ENCODE peak calls at places on chromosomes 7 and 10, in ten cellular contexts. N is cardiac muscle cell, O is adrenal gland, U is ascending aorta, D is heart right ventricle, P is GM06990, T is fibroblast of lung, S is epithelial cell of esophagus, K is HFF-Myc, J is MM.1S. R is an unnamed sample.

GRCh38 chr10:117534321-117535044 is 8.1 kb upstream of the EMX2 start:
- DNase-seq in K (no peak), N (no peak), O (no peak), J (no peak), D (no peak), P (no peak), T (no peak), U (no peak), S (no peak), R (no peak)

GRCh38 chr7:115812796-115813195 is 217.8 kb downstream of the TFEC start:
- DNase-seq in D (no peak), S (no peak), K (no peak), P (no peak), U (no peak), N (no peak), O (no peak), T (no peak), J (no peak), R (no peak)

GRCh38 chr7:124856299-124856888 is 73.2 kb downstream of the POT1 start:
- DNase-seq in T (peak; percentile 61), S (peak; percentile 62), D (no peak), K (peak; percentile 16), U (no peak), N (peak; percentile 56), P (peak; percentile 23), J (peak; percentile 58), O (no peak), R (peak; percentile 8)

GRCh38 chr10:12389154-12389734 is 39.9 kb downstream of the CAMK1D start:
- DNase-seq in K (no peak), O (peak; percentile 36), D (no peak), N (no peak), S (no peak), T (no peak), P (no peak), J (no peak), U (no peak), R (no peak)

GRCh38 chr7:103668538-103668937 is 222.5 kb upstream of the SLC26A5 start:
- DNase-seq in U (no peak), D (no peak), K (no peak), O (no peak), S (no peak), J (no peak), N (no peak), T (no peak), P (no peak), R (no peak)

GRCh38 chr7:151539055-151539714 is 19.5 kb upstream of the RHEB start:
- DNase-seq in J (no peak), N (peak; percentile 29), D (no peak), P (no peak), S (no peak), U (no peak), O (peak; percentile 50), T (no peak), K (no peak), R (no peak)

GRCh38 chr7:15628876-15629275 is 57.6 kb downstream of the MEOX2 start:
- DNase-seq in T (peak; percentile 47), D (no peak), P (no peak), S (peak; percentile 58), U (no peak), N (no peak), K (no peak), J (no peak), O (no peak), R (peak; percentile 7)

GRCh38 chr7:80671744-80672143 is 33.3 kb downstream of the CD36 start:
- DNase-seq in K (no peak), O (no peak), N (no peak), J (no peak), P (no peak), U (no peak), D (no peak), S (no peak), T (no peak), R (no peak)

GRCh38 chr7:127477285-127478039 is 85.0 kb upstream of the ZNF800 start:
- DNase-seq in J (no peak), T (no peak), D (no peak), U (no peak), P (no peak), K (no peak), N (no peak), O (no peak), S (peak; percentile 23), R (no peak)

GRCh38 chr7:127473409-127473808 is 80.9 kb upstream of the ZNF800 start:
- DNase-seq in T (no peak), J (no peak), K (no peak), D (no peak), U (no peak), P (no peak), O (no peak), S (no peak), N (no peak), R (no peak)

GRCh38 chr7:127474457-127474856 is 81.9 kb upstream of the ZNF800 start:
- DNase-seq in N (peak; percentile 4), U (no peak), T (no peak), K (peak; percentile 2), S (peak; percentile 34), P (no peak), O (no peak), J (no peak), D (no peak), R (no peak)

GRCh38 chr7:127476618-127477017 is 84.1 kb upstream of the ZNF800 start:
- DNase-seq in S (no peak), O (no peak), J (no peak), U (no peak), N (no peak), D (no peak), K (no peak), T (no peak), P (no peak), R (no peak)

DNA sequence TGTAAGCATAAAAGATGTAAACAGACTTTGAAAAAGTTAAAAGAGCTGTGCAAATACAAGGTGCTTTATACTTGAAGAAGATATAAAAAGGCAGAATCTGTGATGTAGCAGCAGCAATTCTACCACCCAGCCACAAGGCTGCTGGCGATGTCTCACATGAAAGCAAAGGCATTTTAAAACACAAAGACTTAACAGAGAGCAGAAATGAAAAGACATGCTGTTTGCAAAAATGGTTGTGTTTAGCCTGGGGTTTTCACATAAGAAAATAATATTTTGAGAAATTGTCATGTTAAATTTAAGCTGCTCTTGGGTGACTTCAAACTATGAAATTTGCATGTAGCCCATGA is 85.5 kb upstream of the ZNF800 start:
- DNase-seq in O (no peak), N (no peak), T (no peak), J (no peak), D (no peak), P (no peak), U (no peak), S (no peak), K (no peak), R (no peak)
- TF ChIP-seq CTCF in O (no peak), N (no peak), T (no peak), J (no peak), D (no peak), P (no peak), U (no peak), S (no peak), K (no peak), R (no peak)

GRCh38 chr7:32609463-32609862 is 114.2 kb downstream of the AVL9 start:
- DNase-seq in K (no peak), T (no peak), D (no peak), J (no peak), U (no peak), S (no peak), N (no peak), P (no peak), O (no peak), R (no peak)

GRCh38 chr7:32602470-32602869 is 107.2 kb downstream of the AVL9 start:
- DNase-seq in O (no peak), U (no peak), N (no peak), D (no peak), K (no peak), P (no peak), T (no peak), S (no peak), J (no peak), R (no peak)

GRCh38 chr7:32605032-32605431 is 109.7 kb downstream of the AVL9 start:
- DNase-seq in P (no peak), K (no peak), O (no peak), J (no peak), D (no peak), T (no peak), N (no peak), S (no peak), U (no peak), R (no peak)
- H3K4me3 ChIP-seq in P (no peak overlapping the region), K (no peak overlapping the region), O (no peak overlapping the region), J (no peak overlapping the region), D (no peak overlapping the region), T (no peak overlapping the region), N (no peak overlapping the region), S (no peak overlapping the region), U (no peak overlapping the region), R (no peak overlapping the region)

DNA sequence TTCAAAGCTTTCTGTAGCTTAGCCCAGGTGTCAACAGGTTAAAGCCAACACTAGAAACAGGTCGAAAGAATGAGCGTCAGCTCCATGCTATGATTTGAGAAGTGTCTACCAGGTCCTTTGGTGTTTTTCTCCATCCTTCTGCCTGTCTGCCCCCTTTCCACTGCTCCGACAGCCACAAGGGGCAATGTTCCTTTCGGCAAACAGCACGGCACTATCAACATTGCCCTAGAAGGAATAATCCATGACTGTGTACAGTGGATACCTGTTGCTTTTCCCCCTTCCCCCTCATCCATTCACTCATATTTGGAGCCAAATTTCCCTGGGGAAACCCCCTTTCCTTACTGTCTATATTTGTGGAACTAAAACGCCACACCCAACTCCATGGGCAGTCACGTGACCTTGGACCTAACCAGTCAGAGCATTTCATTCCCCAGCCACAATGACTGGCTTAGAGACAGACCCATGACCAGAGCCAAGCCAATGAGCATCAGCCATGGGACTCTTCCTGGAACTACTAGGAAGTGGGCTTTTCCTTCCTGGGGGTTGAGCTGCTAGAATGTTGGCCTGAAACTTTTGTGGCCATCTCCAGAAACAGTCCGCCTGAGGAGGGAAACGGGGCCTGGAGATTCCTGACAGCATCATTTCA is 51.5 kb downstream of the AFAP1L2 start:
- DNase-seq in O (no peak), S (no peak), P (no peak), N (no peak), T (no peak), J (no peak), D (no peak), K (no peak), U (no peak), R (no peak)
- TF ChIP-seq CTCF in O (no peak), S (no peak), P (no peak), N (no peak), T (no peak), J (no peak), D (no peak), K (no peak), U (no peak), R (no peak)

GRCh38 chr10:42932735-42933453 is 144.0 kb upstream of the RET start:
- DNase-seq in S (no peak), U (no peak), K (no peak), T (no peak), O (no peak), N (no peak), D (no peak), P (no peak), J (no peak), R (no peak)
- H3K4me3 ChIP-seq in S (no peak overlapping the region), U (no peak overlapping the region), K (no peak overlapping the region), T (no peak overlapping the region), O (no peak overlapping the region), N (peak overlapping the region; percentile 14), D (peak overlapping the region; percentile 26), P (no peak overlapping the region), J (no peak overlapping the region), R (no peak overlapping the region)

GRCh38 chr7:67636363-67637355 is 640.0 kb downstream of the TYW1 start:
- DNase-seq in D (no peak), J (no peak), N (peak; percentile 13), U (no peak), T (no peak), P (no peak), O (no peak), S (no peak), K (no peak), R (no peak)
- TF ChIP-seq CTCF in D (no peak), J (no peak), N (peak; percentile 20), U (no peak), T (no peak), P (no peak), O (peak; percentile 2), S (no peak), K (no peak), R (no peak)

R was measured in AG09309.